ENCODE peak calls at places on chromosomes 7 and 10, in seven cellular contexts. One of them, this sample, is unnamed.
A peak's percentile ranks its signal among the peaks of the same experiment; 100 is the strongest.

GRCh38 chr10:43857206-43857952 is 208.7 kb upstream of the ZNF32 start:
- DNase-seq in tibial nerve: no peak
- DNase-seq in astrocyte: peak; percentile 96
- DNase-seq in AG09309: peak; percentile 72
- DNase-seq in mammary epithelial cell: peak; percentile 24
- DNase-seq in dorsolateral prefrontal cortex: no peak
- DNase-seq in HCT116: no peak
- DNase-seq in this sample: no peak

GRCh38 chr10:92729886-92730285 is 40.1 kb downstream of the HHEX start:
- DNase-seq in HCT116: no peak
- DNase-seq in AG09309: no peak
- DNase-seq in mammary epithelial cell: no peak
- DNase-seq in dorsolateral prefrontal cortex: no peak
- DNase-seq in astrocyte: no peak
- DNase-seq in tibial nerve: no peak
- DNase-seq in this sample: no peak

GRCh38 chr10:6275022-6275997 is 72.6 kb downstream of the PFKFB3 start:
- DNase-seq in astrocyte: peak; percentile 99
- DNase-seq in dorsolateral prefrontal cortex: peak; percentile 61
- DNase-seq in AG09309: peak; percentile 94
- DNase-seq in mammary epithelial cell: peak; percentile 99
- DNase-seq in HCT116: peak; percentile 89
- DNase-seq in tibial nerve: peak; percentile 84
- DNase-seq in this sample: peak; percentile 97

GRCh38 chr10:121213436-121213835 is 362.3 kb downstream of the WDR11 start:
- DNase-seq in mammary epithelial cell: no peak
- DNase-seq in tibial nerve: no peak
- DNase-seq in HCT116: no peak
- DNase-seq in dorsolateral prefrontal cortex: no peak
- DNase-seq in AG09309: no peak
- DNase-seq in astrocyte: no peak
- DNase-seq in this sample: no peak

GRCh38 chr7:23863209-23863798 is 153.3 kb downstream of the STK31 start:
- DNase-seq in mammary epithelial cell: peak; percentile 20
- DNase-seq in astrocyte: peak; percentile 10
- DNase-seq in dorsolateral prefrontal cortex: no peak
- DNase-seq in tibial nerve: no peak
- DNase-seq in AG09309: peak; percentile 4
- DNase-seq in HCT116: peak; percentile 45
- DNase-seq in this sample: no peak

GRCh38 chr7:30468791-30469190 is 9.8 kb downstream of the NOD1 start:
- DNase-seq in HCT116: no peak
- DNase-seq in AG09309: peak; percentile 80
- DNase-seq in tibial nerve: no peak
- DNase-seq in astrocyte: peak; percentile 20
- DNase-seq in dorsolateral prefrontal cortex: no peak
- DNase-seq in mammary epithelial cell: no peak
- DNase-seq in this sample: no peak

GRCh38 chr7:155788616-155789000 is 23.7 kb downstream of the SHH start:
- DNase-seq in HCT116: no peak
- DNase-seq in dorsolateral prefrontal cortex: no peak
- DNase-seq in AG09309: no peak
- DNase-seq in mammary epithelial cell: no peak
- DNase-seq in astrocyte: no peak
- DNase-seq in tibial nerve: no peak
- DNase-seq in this sample: no peak

GRCh38 chr10:45181483-45181882 is 133.9 kb downstream of the OR13A1 start:
- DNase-seq in dorsolateral prefrontal cortex: no peak
- DNase-seq in mammary epithelial cell: no peak
- DNase-seq in AG09309: peak; percentile 8
- DNase-seq in tibial nerve: no peak
- DNase-seq in HCT116: no peak
- DNase-seq in astrocyte: peak; percentile 41
- DNase-seq in this sample: no peak

GRCh38 chr10:105681051-105681450 is 1040.0 kb downstream of the SORCS3 start:
- DNase-seq in mammary epithelial cell: peak; percentile 20
- DNase-seq in AG09309: no peak
- DNase-seq in astrocyte: peak; percentile 13
- DNase-seq in dorsolateral prefrontal cortex: no peak
- DNase-seq in HCT116: no peak
- DNase-seq in tibial nerve: no peak
- DNase-seq in this sample: no peak

GRCh38 chr7:74217455-74218342 is 7.9 kb downstream of the LAT2 start:
- DNase-seq in tibial nerve: no peak
- DNase-seq in AG09309: no peak
- DNase-seq in HCT116: no peak
- DNase-seq in astrocyte: no peak
- DNase-seq in mammary epithelial cell: no peak
- DNase-seq in dorsolateral prefrontal cortex: no peak
- DNase-seq in this sample: no peak

GRCh38 chr7:67006966-67007365 is 10.3 kb downstream of the TYW1 start:
- DNase-seq in AG09309: no peak
- DNase-seq in HCT116: no peak
- DNase-seq in astrocyte: no peak
- DNase-seq in mammary epithelial cell: no peak
- DNase-seq in dorsolateral prefrontal cortex: no peak
- DNase-seq in tibial nerve: no peak
- DNase-seq in this sample: no peak

GRCh38 chr7:102331536-102332275 is 24.5 kb downstream of the SPDYE6 start:
- DNase-seq in AG09309: no peak
- DNase-seq in tibial nerve: no peak
- DNase-seq in dorsolateral prefrontal cortex: no peak
- DNase-seq in mammary epithelial cell: no peak
- DNase-seq in HCT116: peak; percentile 6
- DNase-seq in astrocyte: no peak
- DNase-seq in this sample: no peak

GRCh38 chr10:50310560-50311174 is 59.4 kb upstream of the ASAH2 start:
- DNase-seq in mammary epithelial cell: no peak
- DNase-seq in astrocyte: no peak
- DNase-seq in HCT116: peak; percentile 18
- DNase-seq in tibial nerve: no peak
- DNase-seq in dorsolateral prefrontal cortex: no peak
- DNase-seq in AG09309: no peak
- DNase-seq in this sample: no peak

GRCh38 chr7:94274828-94275227 is 119.9 kb upstream of the COL1A2 start:
- DNase-seq in dorsolateral prefrontal cortex: no peak
- DNase-seq in AG09309: no peak
- DNase-seq in HCT116: no peak
- DNase-seq in mammary epithelial cell: no peak
- DNase-seq in astrocyte: no peak
- DNase-seq in tibial nerve: no peak
- DNase-seq in this sample: no peak

GRCh38 chr10:35852721-35853120 is 210.6 kb upstream of the FZD8 start:
- DNase-seq in tibial nerve: no peak
- DNase-seq in dorsolateral prefrontal cortex: no peak
- DNase-seq in mammary epithelial cell: no peak
- DNase-seq in HCT116: no peak
- DNase-seq in astrocyte: no peak
- DNase-seq in AG09309: no peak
- DNase-seq in this sample: no peak

GRCh38 chr10:6516277-6516676 is 63.8 kb downstream of the PRKCQ start:
- DNase-seq in astrocyte: no peak
- DNase-seq in tibial nerve: no peak
- DNase-seq in mammary epithelial cell: no peak
- DNase-seq in dorsolateral prefrontal cortex: no peak
- DNase-seq in AG09309: no peak
- DNase-seq in HCT116: no peak
- DNase-seq in this sample: no peak

GRCh38 chr10:73864229-73864628 is 10.1 kb downstream of the CAMK2G start:
- DNase-seq in dorsolateral prefrontal cortex: no peak
- DNase-seq in HCT116: no peak
- DNase-seq in mammary epithelial cell: no peak
- DNase-seq in AG09309: no peak
- DNase-seq in tibial nerve: no peak
- DNase-seq in astrocyte: no peak
- DNase-seq in this sample: no peak

GRCh38 chr7:117114272-117114671 is 161.0 kb downstream of the ST7 start:
- DNase-seq in mammary epithelial cell: no peak
- DNase-seq in tibial nerve: no peak
- DNase-seq in HCT116: no peak
- DNase-seq in astrocyte: no peak
- DNase-seq in dorsolateral prefrontal cortex: no peak
- DNase-seq in AG09309: no peak
- DNase-seq in this sample: no peak

DNA sequence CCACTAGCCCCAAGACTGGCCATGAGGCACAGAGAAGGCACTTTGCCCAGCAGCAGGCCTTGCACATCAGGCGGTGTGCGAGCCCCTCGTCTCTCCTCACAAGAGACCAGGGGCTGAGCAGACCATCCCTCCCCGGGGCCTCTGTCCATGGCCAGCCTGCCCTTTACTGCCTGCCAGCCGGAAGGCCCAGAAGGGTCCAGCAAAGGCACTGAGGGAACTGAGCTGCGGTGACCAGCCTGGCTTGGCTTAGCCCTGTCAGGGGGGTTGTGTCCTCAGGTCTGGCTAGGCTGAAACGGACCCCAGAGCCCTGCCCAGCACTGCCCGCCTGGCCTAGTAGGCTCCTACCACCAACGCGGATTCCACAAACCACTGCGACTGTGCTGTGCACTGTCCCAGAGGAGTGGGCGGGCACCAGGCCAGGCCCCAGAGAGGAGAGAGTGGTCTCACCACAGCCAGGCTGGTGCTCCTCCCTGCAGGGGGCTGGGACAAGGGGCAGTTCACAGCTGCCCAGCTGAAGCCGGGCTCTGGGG is 16.6 kb downstream of the CAMK2B start:
- DNase-seq in HCT116: no peak
- DNase-seq in AG09309: no peak
- DNase-seq in dorsolateral prefrontal cortex: peak; percentile 24
- DNase-seq in astrocyte: no peak
- DNase-seq in tibial nerve: no peak
- DNase-seq in mammary epithelial cell: no peak
- DNase-seq in this sample: no peak
- H3K4me3 ChIP-seq in HCT116: no peak overlapping the region
- H3K4me3 ChIP-seq in AG09309: no peak overlapping the region
- H3K4me3 ChIP-seq in dorsolateral prefrontal cortex: no peak overlapping the region
- H3K4me3 ChIP-seq in astrocyte: no peak overlapping the region
- H3K4me3 ChIP-seq in tibial nerve: peak overlapping the region; percentile 52
- H3K4me3 ChIP-seq in mammary epithelial cell: no peak overlapping the region
- H3K4me3 ChIP-seq in this sample: no peak overlapping the region

GRCh38 chr7:107982918-107983389 is 20.0 kb downstream of the LAMB1 start:
- DNase-seq in tibial nerve: no peak
- DNase-seq in mammary epithelial cell: no peak
- DNase-seq in AG09309: no peak
- DNase-seq in HCT116: no peak
- DNase-seq in dorsolateral prefrontal cortex: no peak
- DNase-seq in astrocyte: peak; percentile 62
- DNase-seq in this sample: no peak
- TF ChIP-seq CTCF in tibial nerve: no peak
- TF ChIP-seq CTCF in mammary epithelial cell: peak; percentile 11
- TF ChIP-seq CTCF in AG09309: peak; percentile 40
- TF ChIP-seq CTCF in HCT116: no peak
- TF ChIP-seq CTCF in dorsolateral prefrontal cortex: no peak
- TF ChIP-seq CTCF in astrocyte: peak; percentile 12
- TF ChIP-seq CTCF in this sample: peak; percentile 24

GRCh38 chr7:76354516-76354915 is 4.3 kb downstream of the YWHAG start:
- DNase-seq in AG09309: no peak
- DNase-seq in mammary epithelial cell: no peak
- DNase-seq in HCT116: no peak
- DNase-seq in tibial nerve: no peak
- DNase-seq in dorsolateral prefrontal cortex: no peak
- DNase-seq in astrocyte: no peak
- DNase-seq in this sample: no peak

GRCh38 chr7:76357379-76358052 is 1.3 kb downstream of the YWHAG start:
- DNase-seq in mammary epithelial cell: no peak
- DNase-seq in HCT116: no peak
- DNase-seq in astrocyte: no peak
- DNase-seq in dorsolateral prefrontal cortex: no peak
- DNase-seq in tibial nerve: no peak
- DNase-seq in AG09309: no peak
- DNase-seq in this sample: no peak

GRCh38 chr7:76354981-76355730 is 3.6 kb downstream of the YWHAG start:
- DNase-seq in HCT116: no peak
- DNase-seq in astrocyte: no peak
- DNase-seq in AG09309: no peak
- DNase-seq in tibial nerve: no peak
- DNase-seq in mammary epithelial cell: no peak
- DNase-seq in dorsolateral prefrontal cortex: no peak
- DNase-seq in this sample: no peak

GRCh38 chr7:76356823-76357222 is 2.0 kb downstream of the YWHAG start:
- DNase-seq in HCT116: no peak
- DNase-seq in mammary epithelial cell: peak; percentile 67
- DNase-seq in astrocyte: no peak
- DNase-seq in AG09309: no peak
- DNase-seq in tibial nerve: no peak
- DNase-seq in dorsolateral prefrontal cortex: no peak
- DNase-seq in this sample: no peak

GRCh38 chr7:76356115-76356514 is 2.7 kb downstream of the YWHAG start:
- DNase-seq in astrocyte: no peak
- DNase-seq in mammary epithelial cell: no peak
- DNase-seq in AG09309: no peak
- DNase-seq in dorsolateral prefrontal cortex: no peak
- DNase-seq in HCT116: no peak
- DNase-seq in tibial nerve: no peak
- DNase-seq in this sample: no peak
- H3K4me3 ChIP-seq in astrocyte: peak overlapping the region; percentile 95
- H3K4me3 ChIP-seq in mammary epithelial cell: peak overlapping the region; percentile 89
- H3K4me3 ChIP-seq in AG09309: no peak overlapping the region
- H3K4me3 ChIP-seq in dorsolateral prefrontal cortex: peak overlapping the region; percentile 76
- H3K4me3 ChIP-seq in HCT116: no peak overlapping the region
- H3K4me3 ChIP-seq in tibial nerve: no peak overlapping the region
- H3K4me3 ChIP-seq in this sample: no peak overlapping the region

GRCh38 chr10:131949041-131949862 is 32.5 kb downstream of the BNIP3 start:
- DNase-seq in astrocyte: no peak
- DNase-seq in HCT116: no peak
- DNase-seq in dorsolateral prefrontal cortex: no peak
- DNase-seq in mammary epithelial cell: no peak
- DNase-seq in AG09309: no peak
- DNase-seq in tibial nerve: no peak
- DNase-seq in this sample: no peak

GRCh38 chr10:131946880-131947279 is 34.8 kb downstream of the BNIP3 start:
- DNase-seq in astrocyte: peak; percentile 20
- DNase-seq in dorsolateral prefrontal cortex: no peak
- DNase-seq in mammary epithelial cell: no peak
- DNase-seq in HCT116: no peak
- DNase-seq in tibial nerve: no peak
- DNase-seq in AG09309: no peak
- DNase-seq in this sample: no peak

GRCh38 chr10:131947631-131948347 is 33.9 kb downstream of the BNIP3 start:
- DNase-seq in astrocyte: peak; percentile 83
- DNase-seq in tibial nerve: no peak
- DNase-seq in HCT116: no peak
- DNase-seq in mammary epithelial cell: peak; percentile 79
- DNase-seq in dorsolateral prefrontal cortex: no peak
- DNase-seq in AG09309: peak; percentile 13
- DNase-seq in this sample: no peak

GRCh38 chr10:131948501-131948900 is 33.2 kb downstream of the BNIP3 start:
- DNase-seq in HCT116: no peak
- DNase-seq in AG09309: no peak
- DNase-seq in dorsolateral prefrontal cortex: no peak
- DNase-seq in astrocyte: no peak
- DNase-seq in tibial nerve: no peak
- DNase-seq in mammary epithelial cell: no peak
- DNase-seq in this sample: no peak

DNA sequence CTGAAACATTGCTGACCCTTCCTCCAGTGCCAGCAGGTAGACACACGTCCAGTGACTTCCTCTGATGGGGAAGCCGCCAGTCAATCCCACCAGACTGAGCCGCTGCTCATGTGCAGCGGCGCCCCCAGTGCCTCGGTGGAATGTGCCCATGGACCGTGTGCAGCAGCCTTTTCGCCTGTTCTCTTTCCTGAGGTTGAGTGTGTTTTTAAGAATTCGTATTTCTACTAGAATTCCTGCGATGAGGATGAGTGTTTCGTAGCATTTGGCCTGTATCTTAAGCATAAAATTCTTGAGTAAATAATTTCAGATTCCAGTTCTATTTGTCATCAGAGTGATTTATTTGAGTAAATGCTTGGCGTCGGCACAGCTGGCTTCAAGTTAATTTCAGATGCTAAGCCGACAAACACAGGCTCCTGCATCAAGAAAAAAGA is 35.4 kb downstream of the BNIP3 start:
- DNase-seq in astrocyte: peak; percentile 94
- DNase-seq in HCT116: no peak
- DNase-seq in dorsolateral prefrontal cortex: no peak
- DNase-seq in mammary epithelial cell: no peak
- DNase-seq in AG09309: peak; percentile 63
- DNase-seq in tibial nerve: no peak
- DNase-seq in this sample: peak; percentile 58
- TF ChIP-seq CTCF in astrocyte: no peak
- TF ChIP-seq CTCF in HCT116: no peak
- TF ChIP-seq CTCF in dorsolateral prefrontal cortex: no peak
- TF ChIP-seq CTCF in mammary epithelial cell: no peak
- TF ChIP-seq CTCF in AG09309: no peak
- TF ChIP-seq CTCF in tibial nerve: no peak
- TF ChIP-seq CTCF in this sample: no peak